ENCODE peak calls at places on chromosomes 16 and 17, in five cellular contexts. K is prostate gland, O is PC-9, Z is GM13977, H is tibial artery. W is an unnamed sample.
A peak's percentile ranks its signal among the peaks of the same experiment; 100 is the strongest.

GRCh38 chr16:3149630-3150345 is 15.0 kb downstream of the ZNF213 start:
- DNase-seq in K (peak; percentile 48), O (peak; percentile 73), Z (peak; percentile 81), H (peak; percentile 82), W (no peak)

GRCh38 chr17:72826602-72827001 is 265.9 kb downstream of the SLC39A11 start:
- DNase-seq in K (no peak), O (no peak), Z (no peak), H (no peak), W (no peak)

GRCh38 chr17:7716901-7717755 is at the start of gene DNAH2:
- DNase-seq in K (peak; percentile 82), O (peak; percentile 91), Z (peak; percentile 82), H (peak; percentile 82), W (no peak)

GRCh38 chr16:86942469-86943175 is 364.3 kb downstream of the FOXL1 start:
- DNase-seq in K (no peak), O (no peak), Z (no peak), H (no peak), W (no peak)

GRCh38 chr17:40486513-40487370 is 14.7 kb downstream of the TNS4 start:
- DNase-seq in K (no peak), O (no peak), Z (no peak), H (no peak), W (no peak)

GRCh38 chr16:66481081-66481942 is 54.2 kb downstream of the BEAN1 start:
- DNase-seq in K (no peak), O (no peak), Z (no peak), H (peak; percentile 54), W (no peak)

GRCh38 chr17:50871369-50871768 is 5.2 kb upstream of the TOB1 start:
- DNase-seq in K (no peak), O (no peak), Z (no peak), H (no peak), W (no peak)

GRCh38 chr17:70119961-70120360 is 44.9 kb downstream of the KCNJ16 start:
- DNase-seq in K (no peak), O (no peak), Z (no peak), H (no peak), W (no peak)

GRCh38 chr17:3828151-3828851 is 17.7 kb downstream of the NCBP3 start:
- DNase-seq in K (no peak), O (no peak), Z (no peak), H (no peak), W (no peak)

GRCh38 chr17:11900103-11900502 is 97.2 kb downstream of the ZNF18 start:
- DNase-seq in K (no peak), O (no peak), Z (no peak), H (no peak), W (no peak)

GRCh38 chr16:19505600-19506303 is 16.1 kb downstream of the GDE1 start:
- DNase-seq in K (no peak), O (peak; percentile 35), Z (no peak), H (no peak), W (no peak)

GRCh38 chr16:54028013-54028412 is 258.6 kb downstream of the IRX3 start:
- DNase-seq in K (no peak), O (peak; percentile 32), Z (no peak), H (no peak), W (no peak)

GRCh38 chr16:69253796-69254426 is 57.2 kb upstream of the VPS4A start:
- DNase-seq in K (peak; percentile 47), O (no peak), Z (no peak), H (no peak), W (no peak)

GRCh38 chr17:18258356-18259038 is at the start of gene FLII:
- DNase-seq in K (peak; percentile 36), O (peak; percentile 62), Z (peak; percentile 82), H (no peak), W (no peak)

GRCh38 chr17:81086789-81087551 is 52.0 kb downstream of the BAIAP2 start:
- DNase-seq in K (no peak), O (peak; percentile 56), Z (no peak), H (no peak), W (no peak)

GRCh38 chr16:30380801-30381208 is 1.6 kb downstream of the SEPTIN1 start:
- DNase-seq in K (no peak), O (no peak), Z (no peak), H (no peak), W (no peak)

GRCh38 chr16:88854306-88855111 is 2.2 kb downstream of the GALNS start:
- DNase-seq in K (no peak), O (no peak), Z (peak; percentile 83), H (no peak), W (no peak)

GRCh38 chr16:27080870-27081269 is 14.1 kb downstream of the C16orf82 start:
- DNase-seq in K (no peak), O (no peak), Z (no peak), H (peak; percentile 1), W (no peak)
- TF ChIP-seq CTCF in K (no peak), O (peak; percentile 71), Z (peak; percentile 13), H (peak; percentile 14), W (no peak)

DNA sequence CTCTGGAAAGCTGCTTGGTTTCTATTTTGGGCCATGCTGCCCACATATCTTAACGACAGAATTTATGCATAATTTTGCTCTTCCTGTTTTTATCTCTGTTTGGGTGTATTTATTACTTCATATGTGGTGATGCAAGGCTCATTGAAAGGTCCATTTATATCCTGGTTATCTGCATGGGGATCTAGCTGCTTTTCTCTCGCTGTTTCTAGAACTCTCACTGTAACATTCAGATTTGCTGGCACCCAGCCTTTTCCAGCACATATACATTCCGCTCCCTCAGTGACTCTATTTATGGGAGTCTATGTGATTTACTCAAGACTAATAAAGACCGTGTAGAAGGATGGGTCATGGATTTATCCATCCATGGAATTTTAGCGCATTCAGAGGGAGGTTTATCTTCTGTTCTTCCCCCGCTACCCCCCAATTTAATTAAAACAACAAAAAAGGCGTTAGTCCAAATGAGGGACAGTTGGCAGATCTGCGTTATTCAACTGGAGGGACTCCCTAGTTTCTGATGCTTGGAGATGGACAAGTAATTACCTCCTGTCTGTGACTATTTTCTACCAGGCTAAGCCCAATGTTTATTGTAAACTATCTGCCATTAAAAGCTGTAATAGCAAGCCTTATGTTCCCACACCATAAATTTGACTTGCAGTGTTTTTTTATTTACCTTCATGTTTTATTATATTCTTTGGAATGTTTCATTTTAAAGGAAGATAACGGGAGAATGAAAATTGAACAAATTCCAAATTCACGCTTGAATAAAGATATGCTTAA is 19.8 kb upstream of the MARCHF10 start:
- DNase-seq in K (no peak), O (no peak), Z (no peak), H (no peak), W (no peak)
- TF ChIP-seq CTCF in K (no peak), O (no peak), Z (no peak), H (no peak), W (no peak)

GRCh38 chr16:27426423-27427408 is 24.7 kb downstream of the IL21R start:
- DNase-seq in K (no peak), O (peak; percentile 55), Z (peak; percentile 81), H (peak; percentile 62), W (no peak)
- TF ChIP-seq CTCF in K (no peak), O (no peak), Z (peak; percentile 5), H (no peak), W (no peak)

GRCh38 chr17:37088913-37089312 is 140.2 kb downstream of the AATF start:
- DNase-seq in K (no peak), O (no peak), Z (no peak), H (no peak), W (no peak)
- TF ChIP-seq CTCF in K (no peak), O (no peak), Z (no peak), H (no peak), W (no peak)

GRCh38 chr17:79041723-79042420 is 17.9 kb downstream of the C1QTNF1 start:
- DNase-seq in K (no peak), O (no peak), Z (no peak), H (no peak), W (no peak)

GRCh38 chr17:79043931-79044320 is 20.0 kb downstream of the C1QTNF1 start:
- DNase-seq in K (no peak), O (no peak), Z (no peak), H (peak; percentile 62), W (no peak)

GRCh38 chr17:79041041-79041570 is 17.1 kb downstream of the C1QTNF1 start:
- DNase-seq in K (no peak), O (no peak), Z (no peak), H (no peak), W (no peak)

GRCh38 chr17:79043191-79043930 is 19.4 kb downstream of the C1QTNF1 start:
- DNase-seq in K (no peak), O (no peak), Z (no peak), H (peak; percentile 47), W (no peak)

DNA sequence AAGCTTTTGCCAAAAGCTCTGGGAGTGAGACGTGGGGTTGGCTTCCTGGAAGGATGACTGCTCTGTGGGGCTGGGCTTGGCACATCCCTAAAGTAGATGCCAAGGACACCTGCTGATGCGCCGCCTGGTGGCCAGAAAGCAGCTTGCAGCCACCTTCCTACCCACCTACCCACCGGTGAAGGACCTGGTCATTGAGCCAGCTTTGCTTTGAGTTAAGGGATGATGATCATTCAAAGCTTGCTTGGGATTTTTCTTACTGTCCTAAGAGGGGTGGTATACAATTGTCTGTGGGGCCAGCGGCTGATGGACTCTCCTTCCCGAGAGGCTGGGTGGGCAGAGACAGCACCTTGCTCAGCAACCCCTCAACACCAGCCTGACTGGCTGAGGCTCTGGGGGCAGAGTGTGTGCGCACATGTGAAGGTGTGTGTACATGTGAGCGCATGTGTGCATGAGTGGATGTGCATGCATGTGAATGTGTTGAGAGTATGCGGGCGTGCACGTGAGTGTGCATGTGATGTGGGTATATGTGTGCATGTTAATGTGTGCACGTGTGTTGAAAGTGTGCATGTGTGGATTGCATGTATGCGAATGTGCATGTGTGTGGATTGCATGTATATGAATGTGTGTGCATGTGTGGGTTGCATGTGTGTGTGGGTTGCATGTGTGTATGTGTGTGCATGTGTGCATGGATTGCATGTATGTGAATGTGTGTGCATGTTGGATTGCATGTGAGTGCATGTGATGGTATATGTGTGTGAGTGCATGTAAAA is 18.6 kb downstream of the C1QTNF1 start:
- DNase-seq in K (peak; percentile 79), O (peak; percentile 76), Z (peak; percentile 82), H (no peak), W (peak; percentile 86)
- TF ChIP-seq CTCF in K (peak; percentile 95), O (peak; percentile 89), Z (peak; percentile 85), H (peak; percentile 80), W (peak; percentile 79)

GRCh38 chr16:73473713-73474112 is 425.8 kb upstream of the ZFHX3 start:
- DNase-seq in K (no peak), O (no peak), Z (no peak), H (no peak), W (no peak)
- TF ChIP-seq CTCF in K (no peak), O (no peak), Z (no peak), H (no peak), W (no peak)